ENCODE peak calls at places on chromosomes 12 and 14, in four cellular contexts. One of them, this sample, is unnamed.

GRCh38 chr12:4112290-4112689 is 161.3 kb upstream of the CCND2 start:
- DNase-seq in stomach: no peak
- DNase-seq in GM12878: peak; percentile 53
- DNase-seq in ovary: no peak
- DNase-seq in this sample: no peak

GRCh38 chr12:69925291-69925690 is 100.3 kb downstream of the MYRFL start:
- DNase-seq in stomach: no peak
- DNase-seq in GM12878: no peak
- DNase-seq in ovary: no peak
- DNase-seq in this sample: no peak

GRCh38 chr12:19712041-19712440 is 272.7 kb downstream of the AEBP2 start:
- DNase-seq in stomach: no peak
- DNase-seq in GM12878: no peak
- DNase-seq in ovary: no peak
- DNase-seq in this sample: no peak

GRCh38 chr12:121620328-121620891 is 5.9 kb upstream of the ORAI1 start:
- DNase-seq in stomach: no peak
- DNase-seq in GM12878: no peak
- DNase-seq in ovary: no peak
- DNase-seq in this sample: no peak

GRCh38 chr12:107679346-107679745 is 6.3 kb upstream of the PWP1 start:
- DNase-seq in stomach: no peak
- DNase-seq in GM12878: no peak
- DNase-seq in ovary: no peak
- DNase-seq in this sample: no peak

GRCh38 chr12:90024261-90024660 is 315.6 kb upstream of the ATP2B1 start:
- DNase-seq in stomach: no peak
- DNase-seq in GM12878: no peak
- DNase-seq in ovary: no peak
- DNase-seq in this sample: no peak

GRCh38 chr12:85733984-85734383 is 102.2 kb downstream of the RASSF9 start:
- DNase-seq in stomach: no peak
- DNase-seq in GM12878: no peak
- DNase-seq in ovary: no peak
- DNase-seq in this sample: no peak

GRCh38 chr12:96514328-96514727 is 25.0 kb downstream of the CFAP54 start:
- DNase-seq in stomach: no peak
- DNase-seq in GM12878: peak; percentile 62
- DNase-seq in ovary: no peak
- DNase-seq in this sample: no peak

GRCh38 chr12:67111182-67111581 is 158.0 kb upstream of the CAND1 start:
- DNase-seq in stomach: no peak
- DNase-seq in GM12878: no peak
- DNase-seq in ovary: no peak
- DNase-seq in this sample: no peak

GRCh38 chr14:99732436-99733220 is 48.5 kb downstream of the CYP46A1 start:
- DNase-seq in stomach: no peak
- DNase-seq in GM12878: no peak
- DNase-seq in ovary: peak; percentile 8
- DNase-seq in this sample: no peak

GRCh38 chr12:48002773-48003218 is 1.5 kb downstream of the COL2A1 start:
- DNase-seq in stomach: peak; percentile 48
- DNase-seq in GM12878: no peak
- DNase-seq in ovary: peak; percentile 38
- DNase-seq in this sample: no peak

GRCh38 chr12:113537041-113537750 is 65.5 kb upstream of the LHX5 start:
- DNase-seq in stomach: no peak
- DNase-seq in GM12878: no peak
- DNase-seq in ovary: no peak
- DNase-seq in this sample: no peak

GRCh38 chr14:94654071-94654974 is 42.1 kb downstream of the SERPINA3 start:
- DNase-seq in stomach: no peak
- DNase-seq in GM12878: no peak
- DNase-seq in ovary: peak; percentile 35
- DNase-seq in this sample: no peak

GRCh38 chr12:77072833-77073495 is 7.6 kb upstream of the E2F7 start:
- DNase-seq in stomach: no peak
- DNase-seq in GM12878: no peak
- DNase-seq in ovary: no peak
- DNase-seq in this sample: no peak

GRCh38 chr12:74365178-74365964 is 172.3 kb upstream of the ATXN7L3B start:
- DNase-seq in stomach: no peak
- DNase-seq in GM12878: no peak
- DNase-seq in ovary: peak; percentile 21
- DNase-seq in this sample: peak; percentile 7

GRCh38 chr12:12983420-12984035 is 16.5 kb downstream of the HEBP1 start:
- DNase-seq in stomach: no peak
- DNase-seq in GM12878: no peak
- DNase-seq in ovary: no peak
- DNase-seq in this sample: no peak

GRCh38 chr12:124744659-124745467 is 118.8 kb downstream of the SCARB1 start:
- DNase-seq in stomach: no peak
- DNase-seq in GM12878: peak; percentile 48
- DNase-seq in ovary: no peak
- DNase-seq in this sample: no peak

GRCh38 chr12:113905829-113906228 is 60.3 kb downstream of the RBM19 start:
- DNase-seq in stomach: no peak
- DNase-seq in GM12878: no peak
- DNase-seq in ovary: no peak
- DNase-seq in this sample: no peak

GRCh38 chr14:104230946-104231345 is 92.6 kb downstream of the KIF26A start:
- DNase-seq in stomach: no peak
- DNase-seq in GM12878: no peak
- DNase-seq in ovary: no peak
- DNase-seq in this sample: no peak
- H3K9me3 ChIP-seq in stomach: peaks cover 38% of the 10 kb centered on the region
- H3K9me3 ChIP-seq in GM12878: no peaks in the 10 kb centered on the region
- H3K9me3 ChIP-seq in ovary: no peaks in the 10 kb centered on the region
- H3K9me3 ChIP-seq in this sample: no peaks in the 10 kb centered on the region

GRCh38 chr14:70685480-70686197 is 43.9 kb downstream of the TTC9 start:
- DNase-seq in stomach: no peak
- DNase-seq in GM12878: no peak
- DNase-seq in ovary: no peak
- DNase-seq in this sample: no peak
- H3K9me3 ChIP-seq in stomach: no peaks in the 10 kb centered on the region
- H3K9me3 ChIP-seq in GM12878: no peaks in the 10 kb centered on the region
- H3K9me3 ChIP-seq in ovary: no peaks in the 10 kb centered on the region
- H3K9me3 ChIP-seq in this sample: no peaks in the 10 kb centered on the region

GRCh38 chr12:46217686-46218508 is 50.9 kb downstream of the SLC38A1 start:
- DNase-seq in stomach: peak; percentile 34
- DNase-seq in GM12878: peak; percentile 90
- DNase-seq in ovary: no peak
- DNase-seq in this sample: no peak

GRCh38 chr12:46219147-46219891 is 49.5 kb downstream of the SLC38A1 start:
- DNase-seq in stomach: no peak
- DNase-seq in GM12878: no peak
- DNase-seq in ovary: no peak
- DNase-seq in this sample: no peak

GRCh38 chr12:46221255-46222128 is 47.4 kb downstream of the SLC38A1 start:
- DNase-seq in stomach: no peak
- DNase-seq in GM12878: no peak
- DNase-seq in ovary: no peak
- DNase-seq in this sample: no peak

GRCh38 chr12:46218509-46219095 is 50.2 kb downstream of the SLC38A1 start:
- DNase-seq in stomach: no peak
- DNase-seq in GM12878: no peak
- DNase-seq in ovary: no peak
- DNase-seq in this sample: no peak

GRCh38 chr12:46219892-46220655 is 48.8 kb downstream of the SLC38A1 start:
- DNase-seq in stomach: no peak
- DNase-seq in GM12878: no peak
- DNase-seq in ovary: no peak
- DNase-seq in this sample: no peak
- H3K9me3 ChIP-seq in stomach: no peaks in the 10 kb centered on the region
- H3K9me3 ChIP-seq in GM12878: no peaks in the 10 kb centered on the region
- H3K9me3 ChIP-seq in ovary: no peaks in the 10 kb centered on the region
- H3K9me3 ChIP-seq in this sample: no peaks in the 10 kb centered on the region

GRCh38 chr14:104135904-104136471 is 2.4 kb upstream of the KIF26A start:
- DNase-seq in stomach: no peak
- DNase-seq in GM12878: no peak
- DNase-seq in ovary: peak; percentile 7
- DNase-seq in this sample: no peak

GRCh38 chr14:104135121-104135903 is 3.1 kb upstream of the KIF26A start:
- DNase-seq in stomach: no peak
- DNase-seq in GM12878: no peak
- DNase-seq in ovary: peak; percentile 5
- DNase-seq in this sample: no peak

GRCh38 chr14:104133496-104133895 is 4.9 kb upstream of the KIF26A start:
- DNase-seq in stomach: no peak
- DNase-seq in GM12878: no peak
- DNase-seq in ovary: peak; percentile 2
- DNase-seq in this sample: no peak

GRCh38 chr14:104132981-104133380 is 5.4 kb upstream of the KIF26A start:
- DNase-seq in stomach: no peak
- DNase-seq in GM12878: no peak
- DNase-seq in ovary: peak; percentile 2
- DNase-seq in this sample: no peak

DNA sequence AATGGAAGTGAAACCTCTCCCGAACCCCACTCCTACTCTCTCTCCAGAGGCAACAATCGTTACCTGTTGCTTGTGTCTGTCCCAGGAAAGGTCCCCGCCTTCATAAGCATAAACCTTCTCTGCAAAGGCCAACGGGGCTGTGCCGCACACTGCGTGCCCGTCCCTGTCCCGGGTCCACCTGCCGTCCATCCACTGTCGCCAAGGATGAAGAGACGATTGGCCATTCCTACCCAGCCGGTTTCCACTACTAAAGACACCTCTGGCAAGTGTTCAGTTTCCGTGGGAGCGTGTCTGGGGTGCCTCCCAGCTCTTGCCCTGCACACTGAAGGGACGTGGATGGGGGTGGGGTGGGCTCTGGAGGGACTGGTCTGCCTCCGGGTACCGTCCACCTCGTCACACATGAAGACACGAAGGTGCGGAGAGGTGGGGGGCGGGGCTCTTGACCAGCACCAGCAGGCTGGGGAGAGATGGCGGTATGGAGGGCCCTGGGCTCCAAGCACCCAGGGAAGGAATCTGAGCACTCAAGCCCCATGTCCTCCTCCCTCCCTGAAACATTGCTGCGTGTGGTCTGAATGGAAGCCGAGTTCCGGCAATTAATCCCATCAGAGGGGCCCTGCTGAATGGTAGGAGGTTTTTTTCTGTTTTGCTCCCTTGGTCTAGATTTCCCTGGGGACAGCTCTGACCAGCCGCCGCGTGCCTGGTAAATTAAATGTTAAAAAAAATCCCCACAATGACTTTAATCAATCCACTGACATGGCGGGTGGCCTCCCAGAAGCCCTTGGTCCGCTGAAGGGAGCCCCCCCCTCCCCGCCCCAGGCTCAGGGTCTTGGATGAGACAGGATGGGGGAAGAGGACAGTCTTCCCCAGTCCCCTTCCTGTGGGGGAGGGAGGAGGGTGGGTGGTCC is 4.1 kb upstream of the KIF26A start:
- DNase-seq in stomach: no peak
- DNase-seq in GM12878: no peak
- DNase-seq in ovary: peak; percentile 7
- DNase-seq in this sample: no peak
- H3K9me3 ChIP-seq in stomach: peaks cover 14% of the 10 kb centered on the region
- H3K9me3 ChIP-seq in GM12878: no peaks in the 10 kb centered on the region
- H3K9me3 ChIP-seq in ovary: no peaks in the 10 kb centered on the region
- H3K9me3 ChIP-seq in this sample: no peaks in the 10 kb centered on the region

DNA sequence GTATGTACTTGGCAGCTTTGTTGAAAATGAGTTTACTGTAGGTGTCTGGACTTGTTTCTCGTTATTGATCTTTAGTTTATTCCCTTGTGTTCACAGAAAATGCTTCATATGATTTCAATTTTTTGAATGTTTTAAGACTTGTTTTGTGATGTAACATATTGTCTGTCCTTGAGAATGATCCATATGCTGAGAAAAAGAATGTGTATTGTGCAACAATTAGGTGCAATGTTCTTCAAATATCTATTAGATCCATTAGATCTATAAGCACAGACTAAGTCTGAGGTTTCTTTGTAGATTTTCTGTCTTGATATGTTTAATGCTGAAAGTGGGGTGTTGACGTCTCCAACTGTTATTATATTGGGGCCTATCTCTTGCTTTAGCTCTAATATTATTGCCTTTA is 879.6 kb upstream of the LRFN5 start:
- DNase-seq in stomach: no peak
- DNase-seq in GM12878: no peak
- DNase-seq in ovary: no peak
- DNase-seq in this sample: no peak
- H3K9me3 ChIP-seq in stomach: peaks cover 41% of the 10 kb centered on the region
- H3K9me3 ChIP-seq in GM12878: no peaks in the 10 kb centered on the region
- H3K9me3 ChIP-seq in ovary: no peaks in the 10 kb centered on the region
- H3K9me3 ChIP-seq in this sample: no peaks in the 10 kb centered on the region

GRCh38 chr14:105746124-105746514 is 219.7 kb downstream of the TMEM121 start:
- DNase-seq in stomach: no peak
- DNase-seq in GM12878: no peak
- DNase-seq in ovary: no peak
- DNase-seq in this sample: no peak

GRCh38 chr14:105748204-105748578 is 221.8 kb downstream of the TMEM121 start:
- DNase-seq in stomach: no peak
- DNase-seq in GM12878: no peak
- DNase-seq in ovary: no peak
- DNase-seq in this sample: no peak

GRCh38 chr14:105742531-105742848 is 216.1 kb downstream of the TMEM121 start:
- DNase-seq in stomach: no peak
- DNase-seq in GM12878: no peak
- DNase-seq in ovary: no peak
- DNase-seq in this sample: no peak

DNA sequence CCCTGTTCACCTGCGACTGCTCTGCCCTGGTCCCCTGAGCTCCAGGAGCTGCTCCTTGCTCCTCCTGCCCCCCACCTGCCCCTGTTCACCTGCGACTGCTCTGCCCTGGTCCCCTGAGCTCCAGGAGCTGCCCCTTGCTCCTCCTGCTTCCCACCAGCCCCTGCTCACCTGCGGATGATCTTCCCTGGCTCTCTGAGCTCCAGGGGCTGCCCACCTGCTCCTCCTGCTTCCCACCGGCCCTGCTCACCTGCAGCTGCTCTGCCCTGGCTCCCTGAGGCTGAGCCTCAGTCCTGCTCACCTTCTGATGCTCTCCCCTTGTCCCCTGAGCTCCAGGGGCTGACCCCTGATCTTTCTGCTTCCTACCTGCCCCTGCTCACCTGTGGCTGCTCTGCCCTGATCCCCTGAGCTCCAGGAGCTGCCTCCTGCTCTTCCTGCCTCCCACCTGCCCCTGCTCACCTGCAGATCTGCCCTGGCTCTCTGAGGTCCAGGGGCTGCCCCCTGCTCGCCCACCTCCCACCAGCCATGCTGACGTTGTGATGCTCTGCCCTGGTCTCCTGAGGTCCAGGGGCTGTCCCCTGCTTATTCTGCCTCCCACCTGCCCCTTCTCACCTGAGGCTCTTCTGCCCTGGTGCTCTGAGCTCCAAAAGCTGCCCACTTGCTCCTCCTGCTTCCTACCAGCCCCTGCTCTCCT is 219.2 kb downstream of the TMEM121 start:
- DNase-seq in stomach: no peak
- DNase-seq in GM12878: no peak
- DNase-seq in ovary: no peak
- DNase-seq in this sample: no peak
- H3K9me3 ChIP-seq in stomach: no peaks in the 10 kb centered on the region
- H3K9me3 ChIP-seq in GM12878: no peaks in the 10 kb centered on the region
- H3K9me3 ChIP-seq in ovary: peaks cover 3% of the 10 kb centered on the region
- H3K9me3 ChIP-seq in this sample: no peaks in the 10 kb centered on the region

This sample was measured in Panc1.